ENCODE peak calls at places on chromosomes 13 and 19, in six cellular contexts. T, O, F, L, C and K are unnamed samples.

GRCh38 chr13:46160474-46161066 is 21.4 kb downstream of the LCP1 start:
- DNase-seq in T (no peak), O (no peak), F (peak), L (peak), C (peak), K (peak)

GRCh38 chr13:109344552-109345157 is 441.7 kb downstream of the IRS2 start:
- DNase-seq in T (no peak), O (no peak), F (peak), L (no peak), C (peak), K (peak)

GRCh38 chr19:17659996-17660395 is 28.2 kb downstream of the UNC13A start:
- DNase-seq in T (no peak), O (no peak), F (no peak), L (no peak), C (no peak), K (no peak)

GRCh38 chr19:19410553-19411550 is 5.4 kb downstream of the GATAD2A start:
- DNase-seq in T (no peak), O (no peak), F (no peak), L (no peak), C (no peak), K (no peak)

GRCh38 chr19:50419022-50419579 is 363 bp downstream of the SPIB start:
- DNase-seq in T (no peak), O (no peak), F (no peak), L (no peak), C (no peak), K (no peak)

GRCh38 chr19:46813570-46814358 is 25.4 kb upstream of the SLC1A5 start:
- DNase-seq in T (peak), O (no peak), F (no peak), L (peak), C (peak), K (peak)

GRCh38 chr19:5578094-5578846 is 10.5 kb upstream of the TINCR start:
- DNase-seq in T (peak), O (peak), F (no peak), L (no peak), C (no peak), K (peak)

GRCh38 chr13:98320561-98321105 is 143.6 kb upstream of the RNF113B start:
- DNase-seq in T (no peak), O (no peak), F (no peak), L (no peak), C (no peak), K (no peak)

GRCh38 chr19:927044-927706 is 1.3 kb downstream of the ARID3A start:
- DNase-seq in T (peak), O (no peak), F (no peak), L (no peak), C (no peak), K (peak)

GRCh38 chr19:8626823-8627222 is 3.6 kb upstream of the NFILZ start:
- DNase-seq in T (no peak), O (no peak), F (no peak), L (no peak), C (no peak), K (no peak)

GRCh38 chr19:36209372-36209771 is 5.1 kb downstream of the ZNF565 start:
- DNase-seq in T (no peak), O (no peak), F (no peak), L (no peak), C (no peak), K (no peak)

GRCh38 chr13:51802601-51803000 is 1.4 kb downstream of the DHRS12 start:
- DNase-seq in T (no peak), O (no peak), F (no peak), L (no peak), C (no peak), K (no peak)

GRCh38 chr13:112240076-112240475 is 136.1 kb upstream of the SPACA7 start:
- DNase-seq in T (no peak), O (no peak), F (no peak), L (no peak), C (no peak), K (no peak)

GRCh38 chr19:49117677-49118564 is 1.0 kb downstream of the C19orf73 start:
- DNase-seq in T (no peak), O (no peak), F (no peak), L (no peak), C (no peak), K (no peak)

GRCh38 chr13:76293346-76293745 is 592.9 kb downstream of the KCTD12 start:
- DNase-seq in T (no peak), O (no peak), F (peak), L (peak), C (peak), K (peak)

GRCh38 chr19:51772977-51773376 is 12.0 kb downstream of the FPR2 start:
- DNase-seq in T (peak), O (no peak), F (no peak), L (no peak), C (no peak), K (no peak)

GRCh38 chr13:75226755-75227435 is 255.1 kb downstream of the TBC1D4 start:
- DNase-seq in T (peak), O (no peak), F (peak), L (no peak), C (peak), K (peak)

GRCh38 chr19:49244256-49244655 is 80.7 kb downstream of the SLC6A16 start:
- DNase-seq in T (no peak), O (no peak), F (no peak), L (no peak), C (no peak), K (no peak)

GRCh38 chr13:93603043-93603442 is 376.4 kb downstream of the GPC6 start:
- DNase-seq in T (no peak), O (no peak), F (peak), L (no peak), C (peak), K (peak)

GRCh38 chr13:25371608-25372274 is at the start of gene ATP8A2:
- DNase-seq in T (no peak), O (no peak), F (no peak), L (no peak), C (no peak), K (no peak)